ENCODE peak calls at places on chromosomes 3 and 15, in six cellular contexts. G, F, Q, A, C and I are unnamed samples.

GRCh38 chr3:194664857-194665256 is 7.1 kb downstream of the LSG1 start:
- DNase-seq in G (no peak), F (no peak), Q (no peak), A (peak; percentile 22), C (no peak), I (no peak)

GRCh38 chr3:129398803-129399144 is 29.7 kb downstream of the EFCAB12 start:
- DNase-seq in G (peak; percentile 29), F (peak; percentile 29), Q (no peak), A (no peak), C (peak; percentile 23), I (peak; percentile 32)

GRCh38 chr15:60318236-60318867 is 79.4 kb downstream of the ANXA2 start:
- DNase-seq in G (no peak), F (no peak), Q (no peak), A (no peak), C (no peak), I (no peak)

GRCh38 chr3:101270158-101270557 is 50.2 kb downstream of the IMPG2 start:
- DNase-seq in G (no peak), F (no peak), Q (no peak), A (no peak), C (no peak), I (no peak)

GRCh38 chr15:62118446-62118964 is 46.6 kb downstream of the C2CD4B start:
- DNase-seq in G (no peak), F (peak; percentile 31), Q (no peak), A (no peak), C (no peak), I (no peak)

GRCh38 chr3:101495552-101495951 is 17.5 kb downstream of the SENP7 start:
- DNase-seq in G (no peak), F (no peak), Q (no peak), A (peak; percentile 21), C (no peak), I (no peak)

GRCh38 chr15:31434418-31435255 is 108.0 kb downstream of the KLF13 start:
- DNase-seq in G (peak; percentile 51), F (peak; percentile 93), Q (no peak), A (peak; percentile 56), C (no peak), I (no peak)

GRCh38 chr3:53570709-53571108 is 76.3 kb downstream of the CACNA1D start:
- DNase-seq in G (peak; percentile 9), F (peak; percentile 1), Q (no peak), A (peak; percentile 72), C (no peak), I (peak; percentile 54)

GRCh38 chr3:177615015-177615414 is 417.7 kb upstream of the TBL1XR1 start:
- DNase-seq in G (peak; percentile 46), F (peak; percentile 97), Q (no peak), A (peak; percentile 97), C (peak; percentile 65), I (no peak)

GRCh38 chr3:116777181-116777840 is 67.7 kb downstream of the TUSC7 start:
- DNase-seq in G (no peak), F (peak; percentile 50), Q (no peak), A (peak; percentile 34), C (no peak), I (no peak)

GRCh38 chr3:45486926-45487325 is 98.5 kb downstream of the LARS2 start:
- DNase-seq in G (no peak), F (no peak), Q (no peak), A (peak; percentile 27), C (no peak), I (no peak)

GRCh38 chr3:197434841-197435240 is 120.9 kb downstream of the BDH1 start:
- DNase-seq in G (no peak), F (no peak), Q (no peak), A (no peak), C (no peak), I (no peak)

GRCh38 chr3:191802671-191803070 is 341.7 kb downstream of the PYDC2 start:
- DNase-seq in G (no peak), F (no peak), Q (no peak), A (no peak), C (no peak), I (no peak)

GRCh38 chr3:8776406-8776805 is 7.0 kb upstream of the OXTR start:
- DNase-seq in G (no peak), F (peak; percentile 92), Q (no peak), A (no peak), C (no peak), I (no peak)

GRCh38 chr3:72661115-72661457 is 187.2 kb downstream of the SHQ1 start:
- DNase-seq in G (peak; percentile 93), F (peak; percentile 63), Q (no peak), A (peak; percentile 98), C (peak; percentile 76), I (peak; percentile 63)

GRCh38 chr3:165206454-165207266 is 10.5 kb upstream of the SLITRK3 start:
- DNase-seq in G (peak; percentile 62), F (peak; percentile 65), Q (peak; percentile 41), A (peak; percentile 87), C (peak; percentile 63), I (peak; percentile 91)

GRCh38 chr15:31440754-31441298 is 114.2 kb downstream of the KLF13 start:
- DNase-seq in G (no peak), F (peak; percentile 27), Q (no peak), A (no peak), C (peak; percentile 68), I (peak; percentile 49)

GRCh38 chr3:137988152-137988551 is 21.8 kb upstream of the CLDN18 start:
- DNase-seq in G (no peak), F (no peak), Q (no peak), A (no peak), C (no peak), I (peak; percentile 72)

GRCh38 chr3:171753025-171753472 is 57.2 kb downstream of the PLD1 start:
- DNase-seq in G (peak; percentile 92), F (peak; percentile 20), Q (no peak), A (peak; percentile 15), C (peak; percentile 59), I (peak; percentile 38)

GRCh38 chr3:180646187-180646790 is 33.0 kb downstream of the CCDC39 start:
- DNase-seq in G (peak; percentile 6), F (no peak), Q (no peak), A (peak; percentile 24), C (no peak), I (no peak)

GRCh38 chr3:160474416-160474838 is 24.8 kb upstream of the TRIM59 start:
- DNase-seq in G (no peak), F (peak; percentile 63), Q (no peak), A (no peak), C (no peak), I (no peak)

GRCh38 chr15:82847703-82848102 is 38.3 kb downstream of the WHAMM start:
- DNase-seq in G (no peak), F (peak; percentile 24), Q (no peak), A (no peak), C (no peak), I (no peak)

GRCh38 chr15:43376017-43376705 is 5.3 kb downstream of the TUBGCP4 start:
- DNase-seq in G (peak; percentile 52), F (peak; percentile 39), Q (no peak), A (peak; percentile 69), C (no peak), I (peak; percentile 52)

GRCh38 chr3:52444860-52445793 is at the start of gene SEMA3G:
- DNase-seq in G (peak; percentile 25), F (peak; percentile 34), Q (no peak), A (peak; percentile 71), C (peak; percentile 79), I (peak; percentile 86)

GRCh38 chr15:49815937-49816336 is 195.1 kb downstream of the DTWD1 start:
- DNase-seq in G (no peak), F (peak; percentile 76), Q (no peak), A (no peak), C (no peak), I (peak; percentile 11)

GRCh38 chr15:71252036-71252898 is 137.0 kb downstream of the THSD4 start:
- DNase-seq in G (peak; percentile 54), F (peak; percentile 56), Q (no peak), A (peak; percentile 57), C (no peak), I (peak; percentile 78)

GRCh38 chr3:124579641-124580040 is 150.6 kb upstream of the UMPS start:
- DNase-seq in G (no peak), F (no peak), Q (no peak), A (no peak), C (no peak), I (no peak)

GRCh38 chr3:4416961-4417360 is 50.1 kb downstream of the SUMF1 start:
- DNase-seq in G (peak; percentile 89), F (peak; percentile 92), Q (no peak), A (peak; percentile 100), C (no peak), I (no peak)

GRCh38 chr3:4417449-4417848 is 49.6 kb downstream of the SUMF1 start:
- DNase-seq in G (peak; percentile 6), F (peak; percentile 65), Q (no peak), A (peak; percentile 55), C (no peak), I (no peak)

GRCh38 chr3:4416427-4416826 is 50.6 kb downstream of the SUMF1 start:
- DNase-seq in G (no peak), F (no peak), Q (no peak), A (peak; percentile 47), C (no peak), I (no peak)

GRCh38 chr3:4419386-4419785 is 47.7 kb downstream of the SUMF1 start:
- DNase-seq in G (no peak), F (no peak), Q (no peak), A (no peak), C (no peak), I (no peak)

GRCh38 chr3:4418156-4418555 is 48.9 kb downstream of the SUMF1 start:
- DNase-seq in G (no peak), F (no peak), Q (no peak), A (no peak), C (peak; percentile 20), I (no peak)
- H3K27ac ChIP-seq in G (peak overlapping the region; percentile 87), F (no peak overlapping the region), Q (no peak overlapping the region), A (peak overlapping the region; percentile 99), C (peak overlapping the region; percentile 48), I (no peak overlapping the region)

DNA sequence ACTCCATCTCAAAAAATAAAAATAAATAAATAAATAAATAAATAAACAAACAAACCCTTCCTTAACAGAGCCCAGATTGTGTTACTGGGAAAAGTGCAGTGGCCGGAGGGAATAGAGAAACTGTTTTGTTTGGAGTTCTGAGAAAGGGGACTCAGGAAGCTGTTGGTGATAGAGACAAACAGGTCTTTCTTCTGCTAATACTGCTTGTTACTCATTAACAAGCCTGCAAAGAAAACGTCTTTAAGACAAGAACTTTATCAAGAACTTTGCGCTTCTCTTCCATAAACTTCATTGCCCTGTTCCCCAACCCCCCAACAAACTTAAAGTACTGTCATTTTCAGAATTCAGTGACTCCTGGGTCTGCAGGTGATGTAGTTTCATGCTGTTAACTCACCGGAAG is 68.8 kb upstream of the GSK3B start:
- DNase-seq in G (no peak), F (no peak), Q (no peak), A (no peak), C (no peak), I (peak; percentile 27)
- H3K27ac ChIP-seq in G (peak overlapping the region; percentile 55), F (no peak overlapping the region), Q (no peak overlapping the region), A (no peak overlapping the region), C (no peak overlapping the region), I (peak overlapping the region; percentile 64)

DNA sequence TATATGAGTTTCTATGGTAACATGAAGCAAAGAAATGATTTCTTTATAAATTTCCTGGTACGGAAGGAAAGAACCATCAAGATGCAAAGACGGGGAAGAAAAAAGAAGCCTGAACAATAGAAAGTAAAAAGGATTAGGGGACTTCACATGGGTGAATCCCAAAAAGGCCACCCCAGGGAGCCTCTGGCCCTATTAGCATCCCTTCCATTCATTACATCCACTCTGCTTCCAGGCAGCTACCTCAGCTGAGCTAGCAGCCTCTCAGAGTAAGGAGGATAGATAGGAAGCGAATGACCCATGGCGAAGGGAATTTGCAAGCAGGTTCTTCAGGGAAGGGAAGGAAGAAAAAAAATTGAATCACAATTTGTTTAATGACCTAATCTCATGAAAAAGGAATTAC is 81.6 kb downstream of the GABRB3 start:
- DNase-seq in G (no peak), F (no peak), Q (no peak), A (no peak), C (no peak), I (no peak)
- H3K27ac ChIP-seq in G (no peak overlapping the region), F (no peak overlapping the region), Q (no peak overlapping the region), A (no peak overlapping the region), C (no peak overlapping the region), I (no peak overlapping the region)

GRCh38 chr3:48592519-48593087 is 2.5 kb downstream of the COL7A1 start:
- DNase-seq in G (no peak), F (peak; percentile 13), Q (no peak), A (no peak), C (no peak), I (no peak)
- H3K27ac ChIP-seq in G (peak overlapping the region; percentile 100), F (no peak overlapping the region), Q (no peak overlapping the region), A (no peak overlapping the region), C (no peak overlapping the region), I (no peak overlapping the region)